ENCODE peak calls at places on chromosome 16, in five cellular contexts. S is substantia nigra; B is effector memory CD4-positive, alpha-beta T cell; C is tibial artery; I is ovary. D is an unnamed sample.

GRCh38 chr16:29710227-29711219 is 31.5 kb downstream of the QPRT start:
- DNase-seq in S (no peak), B (peak; percentile 12), C (no peak), I (no peak), D (no peak)

GRCh38 chr16:70800306-70800705 is 652 bp downstream of the VAC14 start:
- DNase-seq in S (no peak), B (no peak), C (no peak), I (no peak), D (no peak)

GRCh38 chr16:84694980-84695379 is 4.8 kb upstream of the USP10 start:
- DNase-seq in S (no peak), B (no peak), C (no peak), I (no peak), D (no peak)

GRCh38 chr16:85750021-85750826 is 672 bp downstream of the C16orf74 start:
- DNase-seq in S (no peak), B (no peak), C (no peak), I (peak; percentile 66), D (no peak)

GRCh38 chr16:65148804-65149203 is 26.9 kb upstream of the CDH11 start:
- DNase-seq in S (no peak), B (no peak), C (no peak), I (no peak), D (no peak)

GRCh38 chr16:87463722-87464690 is 28.8 kb downstream of the ZCCHC14 start:
- DNase-seq in S (no peak), B (no peak), C (peak; percentile 66), I (no peak), D (no peak)

GRCh38 chr16:31093132-31093703 is 1.4 kb downstream of the VKORC1 start:
- DNase-seq in S (no peak), B (no peak), C (no peak), I (no peak), D (no peak)

GRCh38 chr16:56911771-56912541 is 20.0 kb upstream of the HERPUD1 start:
- DNase-seq in S (peak; percentile 17), B (no peak), C (peak; percentile 52), I (peak; percentile 67), D (no peak)

GRCh38 chr16:89560413-89561194 is at the start of gene RPL13:
- DNase-seq in S (peak; percentile 85), B (peak; percentile 89), C (peak; percentile 95), I (peak; percentile 96), D (peak; percentile 78)

GRCh38 chr16:28504707-28505404 is 1.8 kb downstream of the IL27 start:
- DNase-seq in S (no peak), B (no peak), C (no peak), I (no peak), D (no peak)

DNA sequence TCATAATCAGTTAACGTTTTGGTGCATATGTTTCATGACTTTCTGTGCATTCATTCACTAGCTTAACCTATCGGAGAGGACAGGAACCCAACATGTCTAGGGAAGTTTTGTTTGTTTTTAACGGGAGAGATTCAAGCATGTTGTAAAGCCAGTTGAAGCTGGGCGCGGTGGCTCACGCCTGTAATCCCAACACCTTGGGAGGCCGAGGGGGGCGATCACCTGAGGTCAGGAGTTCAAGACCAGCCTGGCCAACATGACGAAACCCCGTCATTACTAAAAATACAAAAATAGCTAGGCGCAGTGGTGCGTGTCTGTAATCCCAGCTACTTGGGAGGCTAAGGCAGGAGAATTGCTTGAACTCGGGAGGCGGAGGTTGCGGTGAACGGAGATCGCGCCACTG is 1.4 kb upstream of the TNRC6A start:
- DNase-seq in S (no peak), B (no peak), C (no peak), I (no peak), D (no peak)
- H3K27ac ChIP-seq in S (no peak overlapping the region), B (no peak overlapping the region), C (no peak overlapping the region), I (no peak overlapping the region), D (no peak overlapping the region)

DNA sequence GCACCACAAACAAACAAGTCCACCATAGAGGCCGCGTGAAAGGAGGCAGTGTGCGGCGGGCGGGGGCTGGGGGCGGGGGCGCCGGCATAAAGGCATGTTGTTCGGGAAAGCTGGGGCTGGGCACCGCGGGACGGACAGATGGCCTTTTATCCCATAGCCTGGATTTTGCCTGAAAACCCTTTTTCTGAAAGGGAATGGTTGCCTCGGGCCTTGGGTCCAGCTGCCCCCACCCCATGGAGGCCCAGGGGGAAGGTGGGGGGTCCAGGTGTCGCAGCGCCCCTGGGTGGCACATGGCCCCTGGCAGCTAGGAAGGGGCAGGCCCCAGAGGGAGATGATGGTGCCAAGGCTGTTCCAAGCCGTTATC is 25.9 kb downstream of the FA2H start:
- DNase-seq in S (peak; percentile 69), B (no peak), C (no peak), I (no peak), D (no peak)
- H3K27ac ChIP-seq in S (peak overlapping the region; percentile 97), B (no peak overlapping the region), C (no peak overlapping the region), I (no peak overlapping the region), D (no peak overlapping the region)

DNA sequence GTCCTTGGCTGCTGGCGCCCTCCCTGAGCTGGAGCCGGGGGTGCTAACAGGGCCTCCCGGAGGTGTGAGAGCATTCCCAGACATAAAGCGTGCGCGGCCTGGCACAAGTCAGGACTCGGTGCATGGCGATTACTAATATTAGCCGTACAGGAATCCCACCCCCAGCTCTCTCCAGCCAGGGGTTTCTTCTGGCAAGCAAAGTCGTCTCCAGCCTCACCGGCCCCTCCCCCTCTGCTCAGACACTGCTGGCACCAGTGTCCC is 5.0 kb downstream of the CASKIN1 start:
- DNase-seq in S (no peak), B (no peak), C (no peak), I (no peak), D (no peak)
- H3K27ac ChIP-seq in S (peak overlapping the region; percentile 17), B (no peak overlapping the region), C (no peak overlapping the region), I (no peak overlapping the region), D (no peak overlapping the region)

GRCh38 chr16:75097191-75097761 is 19.3 kb downstream of the LDHD start:
- DNase-seq in S (no peak), B (no peak), C (no peak), I (no peak), D (no peak)

GRCh38 chr16:75099738-75100615 is 16.6 kb downstream of the LDHD start:
- DNase-seq in S (no peak), B (peak; percentile 29), C (no peak), I (no peak), D (no peak)

GRCh38 chr16:75099075-75099667 is 17.4 kb downstream of the LDHD start:
- DNase-seq in S (no peak), B (no peak), C (no peak), I (no peak), D (no peak)

GRCh38 chr16:75096730-75097129 is 19.9 kb downstream of the LDHD start:
- DNase-seq in S (no peak), B (no peak), C (no peak), I (no peak), D (peak; percentile 36)

GRCh38 chr16:75097941-75098897 is 18.4 kb downstream of the LDHD start:
- DNase-seq in S (no peak), B (peak; percentile 77), C (no peak), I (no peak), D (no peak)
- H3K27ac ChIP-seq in S (no peak overlapping the region), B (peak overlapping the region; percentile 75), C (no peak overlapping the region), I (no peak overlapping the region), D (no peak overlapping the region)

GRCh38 chr16:68993885-68994284 is 111.6 kb upstream of the HAS3 start:
- DNase-seq in S (no peak), B (no peak), C (no peak), I (no peak), D (peak; percentile 65)

GRCh38 chr16:68994324-68994723 is 111.1 kb upstream of the HAS3 start:
- DNase-seq in S (no peak), B (no peak), C (no peak), I (no peak), D (no peak)

GRCh38 chr16:68995011-68995504 is 110.4 kb upstream of the HAS3 start:
- DNase-seq in S (no peak), B (no peak), C (no peak), I (no peak), D (peak; percentile 89)

GRCh38 chr16:68992521-68992920 is 112.9 kb upstream of the HAS3 start:
- DNase-seq in S (no peak), B (no peak), C (no peak), I (no peak), D (no peak)

DNA sequence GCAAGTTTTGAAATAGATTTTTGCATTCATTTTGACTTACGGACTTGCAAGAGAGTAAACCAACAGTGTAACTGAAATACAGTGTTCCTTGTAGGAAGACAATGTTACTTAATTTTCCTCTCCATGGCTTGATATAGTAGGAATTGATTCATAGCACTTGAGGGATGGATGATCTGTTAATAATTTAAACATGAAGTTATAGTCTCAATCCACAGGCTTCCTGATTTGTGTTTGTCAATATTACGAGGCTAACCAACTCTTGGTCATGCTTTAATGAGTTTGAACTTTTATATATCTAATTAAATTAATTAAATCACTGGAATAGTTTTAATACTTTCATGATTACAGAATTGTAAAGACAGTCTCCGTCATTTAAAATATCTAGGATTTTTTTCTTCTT is 112.0 kb upstream of the HAS3 start:
- DNase-seq in S (no peak), B (no peak), C (no peak), I (no peak), D (no peak)
- H3K27ac ChIP-seq in S (no peak overlapping the region), B (no peak overlapping the region), C (no peak overlapping the region), I (no peak overlapping the region), D (peak overlapping the region; percentile 98)